ENCODE peak calls at places on chromosomes 6 and 20, in seven cellular contexts. One of them, this sample, is unnamed.
A peak's percentile ranks its signal among the peaks of the same experiment; 100 is the strongest.

GRCh38 chr6:331622-332521 is 39.6 kb downstream of the DUSP22 start:
- DNase-seq in cardiac muscle cell: no peak
- DNase-seq in left ventricle myocardium inferior: no peak
- DNase-seq in heart right ventricle: no peak
- DNase-seq in SK-N-SH: no peak
- DNase-seq in tibial nerve: no peak
- DNase-seq in lower lobe of right lung: peak; percentile 46
- DNase-seq in this sample: peak; percentile 62

GRCh38 chr20:37500311-37500710 is 20.7 kb upstream of the NNAT start:
- DNase-seq in SK-N-SH: no peak
- DNase-seq in cardiac muscle cell: no peak
- DNase-seq in left ventricle myocardium inferior: no peak
- DNase-seq in tibial nerve: no peak
- DNase-seq in lower lobe of right lung: no peak
- DNase-seq in heart right ventricle: no peak
- DNase-seq in this sample: no peak

GRCh38 chr20:34090645-34091044 is 21.4 kb downstream of the EIF2S2 start:
- DNase-seq in tibial nerve: no peak
- DNase-seq in SK-N-SH: no peak
- DNase-seq in cardiac muscle cell: no peak
- DNase-seq in heart right ventricle: no peak
- DNase-seq in lower lobe of right lung: no peak
- DNase-seq in left ventricle myocardium inferior: no peak
- DNase-seq in this sample: no peak

GRCh38 chr6:113328886-113329381 is 528.2 kb upstream of the MARCKS start:
- DNase-seq in tibial nerve: no peak
- DNase-seq in cardiac muscle cell: no peak
- DNase-seq in left ventricle myocardium inferior: peak; percentile 13
- DNase-seq in SK-N-SH: no peak
- DNase-seq in heart right ventricle: peak; percentile 32
- DNase-seq in lower lobe of right lung: no peak
- DNase-seq in this sample: no peak

GRCh38 chr20:63706852-63707557 is 771 bp downstream of the ARFRP1 start:
- DNase-seq in cardiac muscle cell: peak; percentile 40
- DNase-seq in heart right ventricle: peak; percentile 49
- DNase-seq in tibial nerve: no peak
- DNase-seq in lower lobe of right lung: peak; percentile 70
- DNase-seq in SK-N-SH: peak; percentile 70
- DNase-seq in left ventricle myocardium inferior: no peak
- DNase-seq in this sample: no peak

GRCh38 chr20:4864292-4864691 is 137.0 kb downstream of the SLC23A2 start:
- DNase-seq in lower lobe of right lung: no peak
- DNase-seq in tibial nerve: no peak
- DNase-seq in heart right ventricle: no peak
- DNase-seq in left ventricle myocardium inferior: no peak
- DNase-seq in cardiac muscle cell: no peak
- DNase-seq in SK-N-SH: no peak
- DNase-seq in this sample: no peak

GRCh38 chr6:117677553-117678131 is 2.4 kb downstream of the NUS1 start:
- DNase-seq in tibial nerve: no peak
- DNase-seq in cardiac muscle cell: no peak
- DNase-seq in heart right ventricle: no peak
- DNase-seq in left ventricle myocardium inferior: no peak
- DNase-seq in lower lobe of right lung: no peak
- DNase-seq in SK-N-SH: no peak
- DNase-seq in this sample: no peak

GRCh38 chr6:32088487-32089049 is 20.6 kb downstream of the TNXB start:
- DNase-seq in cardiac muscle cell: no peak
- DNase-seq in tibial nerve: no peak
- DNase-seq in heart right ventricle: no peak
- DNase-seq in lower lobe of right lung: no peak
- DNase-seq in left ventricle myocardium inferior: no peak
- DNase-seq in SK-N-SH: no peak
- DNase-seq in this sample: no peak

GRCh38 chr6:351011-351866 is 40.3 kb upstream of the IRF4 start:
- DNase-seq in left ventricle myocardium inferior: no peak
- DNase-seq in tibial nerve: no peak
- DNase-seq in cardiac muscle cell: no peak
- DNase-seq in SK-N-SH: no peak
- DNase-seq in heart right ventricle: no peak
- DNase-seq in lower lobe of right lung: peak; percentile 47
- DNase-seq in this sample: no peak

GRCh38 chr20:39132093-39132492 is 169.9 kb downstream of the DHX35 start:
- DNase-seq in left ventricle myocardium inferior: no peak
- DNase-seq in SK-N-SH: no peak
- DNase-seq in cardiac muscle cell: no peak
- DNase-seq in lower lobe of right lung: no peak
- DNase-seq in heart right ventricle: no peak
- DNase-seq in tibial nerve: no peak
- DNase-seq in this sample: no peak

GRCh38 chr20:50750145-50750671 is 18.8 kb downstream of the PARD6B start:
- DNase-seq in SK-N-SH: no peak
- DNase-seq in cardiac muscle cell: no peak
- DNase-seq in lower lobe of right lung: no peak
- DNase-seq in heart right ventricle: no peak
- DNase-seq in tibial nerve: no peak
- DNase-seq in left ventricle myocardium inferior: no peak
- DNase-seq in this sample: no peak

GRCh38 chr20:47353697-47354387 is 2.7 kb downstream of the ZMYND8 start:
- DNase-seq in left ventricle myocardium inferior: no peak
- DNase-seq in tibial nerve: peak; percentile 50
- DNase-seq in lower lobe of right lung: peak; percentile 2
- DNase-seq in cardiac muscle cell: no peak
- DNase-seq in SK-N-SH: no peak
- DNase-seq in heart right ventricle: no peak
- DNase-seq in this sample: no peak

GRCh38 chr20:47351643-47352331 is 4.7 kb downstream of the ZMYND8 start:
- DNase-seq in left ventricle myocardium inferior: no peak
- DNase-seq in lower lobe of right lung: peak; percentile 16
- DNase-seq in cardiac muscle cell: peak; percentile 48
- DNase-seq in SK-N-SH: peak; percentile 27
- DNase-seq in tibial nerve: no peak
- DNase-seq in heart right ventricle: no peak
- DNase-seq in this sample: no peak

GRCh38 chr20:47350691-47351545 is 5.6 kb downstream of the ZMYND8 start:
- DNase-seq in SK-N-SH: no peak
- DNase-seq in cardiac muscle cell: no peak
- DNase-seq in left ventricle myocardium inferior: no peak
- DNase-seq in lower lobe of right lung: no peak
- DNase-seq in tibial nerve: no peak
- DNase-seq in heart right ventricle: no peak
- DNase-seq in this sample: no peak

GRCh38 chr20:47353224-47353696 is 3.2 kb downstream of the ZMYND8 start:
- DNase-seq in SK-N-SH: no peak
- DNase-seq in heart right ventricle: no peak
- DNase-seq in lower lobe of right lung: no peak
- DNase-seq in left ventricle myocardium inferior: no peak
- DNase-seq in tibial nerve: no peak
- DNase-seq in cardiac muscle cell: no peak
- DNase-seq in this sample: no peak

DNA sequence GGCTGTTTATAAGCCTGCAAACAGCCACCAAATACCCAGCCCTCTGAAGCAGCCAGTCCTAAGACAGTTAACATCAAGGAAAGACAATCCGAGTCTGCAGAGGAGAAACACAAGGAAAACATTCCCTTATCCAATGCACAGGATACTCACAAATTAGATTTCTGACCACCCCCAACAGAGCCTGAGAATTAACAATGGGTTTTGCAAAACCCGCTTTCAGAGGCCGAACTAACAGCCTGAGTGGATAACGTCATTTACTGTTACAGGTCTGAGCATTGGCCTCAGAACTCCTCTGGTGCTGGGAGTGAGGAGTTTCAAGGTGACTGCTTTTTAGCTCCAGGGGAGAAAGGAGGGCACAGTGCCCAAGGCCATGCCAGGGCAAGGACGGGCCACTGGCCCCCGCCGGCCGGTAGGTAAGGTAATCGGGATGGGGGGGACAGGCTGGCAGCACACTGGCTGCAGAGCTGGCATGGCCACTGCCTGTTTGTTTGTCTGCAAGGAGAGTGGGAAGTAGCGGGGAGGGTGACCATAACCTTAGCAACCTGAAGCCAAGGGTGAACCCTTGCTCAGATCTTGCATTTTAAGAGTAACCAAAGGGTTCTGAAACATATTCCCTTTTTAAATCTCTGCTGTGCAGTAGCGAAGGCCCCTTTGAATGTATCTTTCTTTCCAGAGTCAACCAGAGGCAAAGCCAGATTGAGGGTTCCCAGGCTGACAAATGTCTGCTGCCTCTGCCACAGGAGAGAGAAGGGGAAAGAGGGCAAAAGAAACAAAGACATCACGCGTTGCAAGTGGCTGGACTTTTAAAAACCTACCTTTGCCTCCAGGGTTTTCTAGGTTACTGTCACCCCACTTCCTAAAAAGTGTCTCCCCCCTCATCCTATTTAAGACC is 3.9 kb downstream of the ZMYND8 start:
- DNase-seq in lower lobe of right lung: peak; percentile 66
- DNase-seq in tibial nerve: no peak
- DNase-seq in cardiac muscle cell: no peak
- DNase-seq in SK-N-SH: peak; percentile 36
- DNase-seq in left ventricle myocardium inferior: peak; percentile 59
- DNase-seq in heart right ventricle: peak; percentile 51
- DNase-seq in this sample: no peak
- H3K4me3 ChIP-seq in lower lobe of right lung: peak overlapping the region; percentile 43
- H3K4me3 ChIP-seq in tibial nerve: peak overlapping the region; percentile 35
- H3K4me3 ChIP-seq in cardiac muscle cell: no peak overlapping the region
- H3K4me3 ChIP-seq in SK-N-SH: peak overlapping the region; percentile 52
- H3K4me3 ChIP-seq in left ventricle myocardium inferior: peak overlapping the region; percentile 55
- H3K4me3 ChIP-seq in heart right ventricle: peak overlapping the region; percentile 30
- H3K4me3 ChIP-seq in this sample: no peak overlapping the region

GRCh38 chr6:156824142-156824541 is 47.0 kb downstream of the ARID1B start:
- DNase-seq in cardiac muscle cell: no peak
- DNase-seq in lower lobe of right lung: no peak
- DNase-seq in SK-N-SH: no peak
- DNase-seq in heart right ventricle: no peak
- DNase-seq in tibial nerve: no peak
- DNase-seq in left ventricle myocardium inferior: no peak
- DNase-seq in this sample: no peak

GRCh38 chr6:156827382-156827781 is 50.2 kb downstream of the ARID1B start:
- DNase-seq in heart right ventricle: no peak
- DNase-seq in cardiac muscle cell: no peak
- DNase-seq in left ventricle myocardium inferior: no peak
- DNase-seq in lower lobe of right lung: no peak
- DNase-seq in tibial nerve: no peak
- DNase-seq in SK-N-SH: peak; percentile 73
- DNase-seq in this sample: no peak

GRCh38 chr6:156825475-156825874 is 48.3 kb downstream of the ARID1B start:
- DNase-seq in cardiac muscle cell: no peak
- DNase-seq in tibial nerve: no peak
- DNase-seq in heart right ventricle: no peak
- DNase-seq in lower lobe of right lung: no peak
- DNase-seq in SK-N-SH: no peak
- DNase-seq in left ventricle myocardium inferior: no peak
- DNase-seq in this sample: no peak

GRCh38 chr6:156828280-156828703 is 51.1 kb downstream of the ARID1B start:
- DNase-seq in cardiac muscle cell: no peak
- DNase-seq in SK-N-SH: no peak
- DNase-seq in lower lobe of right lung: no peak
- DNase-seq in tibial nerve: no peak
- DNase-seq in heart right ventricle: no peak
- DNase-seq in left ventricle myocardium inferior: no peak
- DNase-seq in this sample: no peak

GRCh38 chr6:156826290-156826955 is 49.2 kb downstream of the ARID1B start:
- DNase-seq in cardiac muscle cell: no peak
- DNase-seq in heart right ventricle: no peak
- DNase-seq in left ventricle myocardium inferior: no peak
- DNase-seq in SK-N-SH: no peak
- DNase-seq in tibial nerve: no peak
- DNase-seq in lower lobe of right lung: peak; percentile 62
- DNase-seq in this sample: no peak
- H3K27ac ChIP-seq in cardiac muscle cell: peak overlapping the region; percentile 5
- H3K27ac ChIP-seq in heart right ventricle: no peak overlapping the region
- H3K27ac ChIP-seq in left ventricle myocardium inferior: peak overlapping the region; percentile 78
- H3K27ac ChIP-seq in SK-N-SH: peak overlapping the region; percentile 98
- H3K27ac ChIP-seq in tibial nerve: no peak overlapping the region
- H3K27ac ChIP-seq in lower lobe of right lung: no peak overlapping the region
- H3K27ac ChIP-seq in this sample: no peak overlapping the region

DNA sequence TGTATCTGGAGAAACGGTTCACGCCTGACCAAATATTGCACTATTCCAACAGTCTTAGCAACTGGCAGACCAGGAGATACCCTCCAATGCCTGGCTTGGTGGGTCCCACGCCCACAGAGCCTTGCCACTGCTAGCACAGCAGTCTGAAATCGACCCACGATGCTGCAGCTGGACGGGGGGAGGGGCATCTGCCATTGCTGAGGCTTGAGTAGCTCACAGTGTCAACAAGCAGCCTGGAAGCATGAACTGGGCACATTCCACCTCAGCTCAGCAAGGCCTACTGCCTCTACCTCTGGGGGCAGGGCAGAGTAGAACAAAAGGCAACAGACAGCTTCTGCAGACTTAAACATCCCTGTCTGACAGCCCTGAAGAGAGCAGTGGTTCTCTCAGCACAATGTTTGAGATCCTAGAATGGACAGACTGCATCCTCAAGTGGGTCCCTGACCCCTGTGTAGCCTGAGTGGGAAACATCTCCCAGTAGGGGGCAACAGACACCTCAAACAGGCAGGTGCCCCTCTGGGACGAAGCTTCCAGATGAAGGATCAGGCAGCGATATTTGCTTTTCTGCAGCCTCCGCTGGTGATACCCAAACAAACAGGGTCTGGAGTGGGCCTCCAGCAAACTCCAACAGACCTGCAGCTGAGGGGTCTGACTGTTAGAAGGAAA is 90.0 kb upstream of the ECI2 start:
- DNase-seq in tibial nerve: no peak
- DNase-seq in SK-N-SH: no peak
- DNase-seq in cardiac muscle cell: peak; percentile 36
- DNase-seq in heart right ventricle: no peak
- DNase-seq in left ventricle myocardium inferior: no peak
- DNase-seq in lower lobe of right lung: no peak
- DNase-seq in this sample: no peak
- TF ChIP-seq CTCF in tibial nerve: no peak
- TF ChIP-seq CTCF in SK-N-SH: peak; percentile 27
- TF ChIP-seq CTCF in cardiac muscle cell: no peak
- TF ChIP-seq CTCF in heart right ventricle: no peak
- TF ChIP-seq CTCF in left ventricle myocardium inferior: peak; percentile 14
- TF ChIP-seq CTCF in lower lobe of right lung: no peak
- TF ChIP-seq CTCF in this sample: no peak

GRCh38 chr6:109795994-109796555 is 105.0 kb downstream of the FIG4 start:
- DNase-seq in left ventricle myocardium inferior: no peak
- DNase-seq in cardiac muscle cell: no peak
- DNase-seq in lower lobe of right lung: no peak
- DNase-seq in tibial nerve: no peak
- DNase-seq in heart right ventricle: no peak
- DNase-seq in SK-N-SH: no peak
- DNase-seq in this sample: no peak

GRCh38 chr6:109794201-109794926 is 103.3 kb downstream of the FIG4 start:
- DNase-seq in heart right ventricle: no peak
- DNase-seq in tibial nerve: no peak
- DNase-seq in left ventricle myocardium inferior: no peak
- DNase-seq in SK-N-SH: peak; percentile 24
- DNase-seq in cardiac muscle cell: no peak
- DNase-seq in lower lobe of right lung: no peak
- DNase-seq in this sample: no peak

GRCh38 chr6:109793015-109793414 is 101.9 kb downstream of the FIG4 start:
- DNase-seq in SK-N-SH: no peak
- DNase-seq in left ventricle myocardium inferior: no peak
- DNase-seq in heart right ventricle: no peak
- DNase-seq in cardiac muscle cell: no peak
- DNase-seq in tibial nerve: no peak
- DNase-seq in lower lobe of right lung: no peak
- DNase-seq in this sample: no peak

GRCh38 chr6:109791301-109791700 is 100.2 kb downstream of the FIG4 start:
- DNase-seq in lower lobe of right lung: no peak
- DNase-seq in SK-N-SH: no peak
- DNase-seq in heart right ventricle: no peak
- DNase-seq in left ventricle myocardium inferior: no peak
- DNase-seq in cardiac muscle cell: no peak
- DNase-seq in tibial nerve: no peak
- DNase-seq in this sample: no peak

GRCh38 chr6:109793793-109794192 is 102.7 kb downstream of the FIG4 start:
- DNase-seq in lower lobe of right lung: no peak
- DNase-seq in tibial nerve: peak; percentile 39
- DNase-seq in heart right ventricle: peak; percentile 47
- DNase-seq in left ventricle myocardium inferior: no peak
- DNase-seq in cardiac muscle cell: peak; percentile 10
- DNase-seq in SK-N-SH: no peak
- DNase-seq in this sample: no peak
- H3K4me3 ChIP-seq in lower lobe of right lung: no peak overlapping the region
- H3K4me3 ChIP-seq in tibial nerve: no peak overlapping the region
- H3K4me3 ChIP-seq in heart right ventricle: no peak overlapping the region
- H3K4me3 ChIP-seq in left ventricle myocardium inferior: no peak overlapping the region
- H3K4me3 ChIP-seq in cardiac muscle cell: no peak overlapping the region
- H3K4me3 ChIP-seq in SK-N-SH: no peak overlapping the region
- H3K4me3 ChIP-seq in this sample: no peak overlapping the region

This sample was measured in tibial artery.